ENCODE peak calls at places on chromosomes 4 and X, in seven cellular contexts. V is SK-N-SH, N is HCT116, H is HepG2, G is H1, U is K562, Y is GM12878. B is an unnamed sample.
A peak's percentile ranks its signal among the peaks of the same experiment; 100 is the strongest.

GRCh38 chr4:89939994-89940393 is 45.3 kb downstream of the MMRN1 start:
- DNase-seq in U (no peak), H (no peak), Y (no peak), N (no peak), V (no peak), G (no peak), B (no peak)

GRCh38 chrX:69158166-69159040 is 6.8 kb downstream of the PJA1 start:
- DNase-seq in H (peak; percentile 23), Y (no peak), G (no peak), N (no peak), V (peak; percentile 65), U (peak; percentile 34), B (peak; percentile 43)

GRCh38 chr4:17366496-17366895 is 145.4 kb downstream of the QDPR start:
- DNase-seq in Y (no peak), G (no peak), H (no peak), N (no peak), V (no peak), U (no peak), B (no peak)

GRCh38 chr4:171378323-171378722 is 434.9 kb upstream of the GALNTL6 start:
- DNase-seq in V (no peak), N (no peak), H (no peak), Y (no peak), G (no peak), U (no peak), B (no peak)

GRCh38 chr4:47505666-47506065 is 20.6 kb downstream of the ATP10D start:
- DNase-seq in G (no peak), N (no peak), Y (no peak), U (no peak), V (no peak), H (no peak), B (no peak)

GRCh38 chr4:16733509-16733908 is 164.9 kb downstream of the LDB2 start:
- DNase-seq in V (no peak), H (no peak), U (no peak), G (no peak), Y (no peak), N (no peak), B (no peak)

GRCh38 chrX:74325130-74326059 is 21.4 kb downstream of the ZCCHC13 start:
- DNase-seq in H (no peak), G (peak; percentile 57), Y (no peak), N (no peak), U (peak; percentile 41), V (peak; percentile 55), B (no peak)

GRCh38 chr4:145614235-145614615 is 5.0 kb upstream of the MMAA start:
- DNase-seq in N (no peak), Y (no peak), U (no peak), G (no peak), H (no peak), V (no peak), B (no peak)

GRCh38 chr4:120049732-120050494 is 16.7 kb downstream of the MAD2L1 start:
- DNase-seq in H (peak; percentile 62), N (peak; percentile 52), U (peak; percentile 67), G (peak; percentile 92), V (peak; percentile 56), Y (peak; percentile 64), B (peak; percentile 35)

GRCh38 chr4:40199999-40200880 is 3.4 kb downstream of the RHOH start:
- DNase-seq in H (no peak), U (no peak), Y (peak; percentile 93), G (no peak), N (no peak), V (no peak), B (no peak)

GRCh38 chr4:57109530-57109846 is 697 bp downstream of the IGFBP7 start:
- DNase-seq in U (no peak), G (no peak), N (no peak), Y (no peak), H (no peak), V (no peak), B (no peak)

GRCh38 chr4:79241846-79242245 is 84.0 kb downstream of the NAA11 start:
- DNase-seq in V (no peak), G (no peak), N (peak; percentile 2), Y (no peak), H (no peak), U (no peak), B (peak; percentile 42)

GRCh38 chr4:186902361-186902760 is 178.7 kb upstream of the FAT1 start:
- DNase-seq in H (no peak), N (no peak), U (no peak), G (no peak), V (no peak), Y (no peak), B (no peak)

GRCh38 chr4:81687470-81687869 is 215.8 kb upstream of the RASGEF1B start:
- DNase-seq in U (no peak), Y (no peak), H (no peak), V (no peak), G (no peak), N (no peak), B (no peak)

DNA sequence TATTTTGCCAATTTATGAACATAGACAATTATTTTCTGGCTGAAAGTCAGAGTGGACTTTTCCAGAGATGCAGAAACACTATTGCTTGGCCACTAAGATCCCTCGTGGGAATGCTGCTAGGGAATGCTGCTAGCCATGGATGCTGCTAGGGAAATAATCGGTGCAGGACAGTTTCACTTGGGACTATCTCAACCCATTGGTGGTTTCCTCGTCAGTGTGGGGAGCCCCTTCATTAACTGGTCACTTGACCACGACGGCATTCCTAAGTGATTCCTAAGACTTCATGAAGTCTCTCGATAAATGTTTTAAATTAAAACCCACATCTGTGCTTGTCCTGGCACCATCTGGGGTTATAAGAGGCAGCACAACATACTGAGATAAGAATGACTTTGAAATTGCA is 173.1 kb downstream of the SMIM20 start:
- DNase-seq in N (no peak), G (no peak), V (no peak), Y (no peak), H (no peak), U (no peak), B (no peak)
- TF ChIP-seq JUND in N (no peak), G (no peak), V (peak; percentile 1), Y (no peak), H (no peak), U (no peak), B (no peak)

GRCh38 chr4:1842993-1843448 is 12.9 kb downstream of the LETM1 start:
- DNase-seq in H (no peak), U (peak; percentile 8), G (no peak), V (no peak), N (no peak), Y (no peak), B (no peak)

GRCh38 chr4:1841201-1841885 is 14.6 kb downstream of the LETM1 start:
- DNase-seq in Y (no peak), G (no peak), U (no peak), H (no peak), N (no peak), V (no peak), B (no peak)

GRCh38 chr4:1841886-1842210 is 14.1 kb downstream of the LETM1 start:
- DNase-seq in G (no peak), Y (no peak), N (no peak), U (no peak), H (no peak), V (no peak), B (no peak)

GRCh38 chr4:1843852-1844251 is 12.1 kb downstream of the LETM1 start:
- DNase-seq in N (no peak), Y (no peak), U (peak; percentile 8), H (no peak), V (no peak), G (no peak), B (no peak)

DNA sequence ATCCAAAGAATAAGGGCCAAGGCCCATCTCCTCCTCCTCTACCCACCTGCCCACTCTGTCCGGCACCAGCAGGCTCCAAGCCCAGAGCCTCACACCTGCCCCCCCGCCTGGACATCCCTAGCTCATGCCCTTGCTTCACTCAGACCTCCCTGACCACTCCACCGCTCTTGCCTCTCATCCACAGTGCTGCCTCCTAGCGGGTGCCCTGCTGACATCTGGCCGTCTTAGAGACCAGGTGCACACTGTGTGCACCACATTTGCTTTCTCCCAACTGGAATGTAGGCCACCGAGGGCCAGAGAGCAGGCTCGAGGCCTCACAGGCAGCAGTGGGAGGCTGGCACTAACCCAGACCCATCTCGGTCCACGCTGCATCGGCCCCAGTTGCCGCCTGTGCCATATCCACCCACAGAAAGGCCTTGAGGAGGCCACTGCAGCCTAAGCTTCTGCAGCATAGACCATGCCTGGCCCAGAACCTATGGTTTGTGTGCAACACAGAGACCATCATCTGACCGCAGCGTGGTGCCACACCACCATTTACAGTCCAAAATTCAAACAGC is 13.5 kb downstream of the LETM1 start:
- DNase-seq in N (no peak), Y (no peak), U (peak; percentile 14), V (no peak), H (no peak), G (no peak), B (no peak)
- TF ChIP-seq JUND in N (no peak), Y (no peak), U (no peak), V (no peak), H (no peak), G (no peak), B (no peak)

GRCh38 chrX:1029494-1029893 is 183.0 kb downstream of the CRLF2 start:
- DNase-seq in V (no peak), H (no peak), N (no peak), U (no peak), Y (no peak), G (no peak), B (no peak)
- TF ChIP-seq JUND in V (no peak), H (no peak), N (no peak), U (no peak), Y (no peak), G (no peak), B (no peak)

DNA sequence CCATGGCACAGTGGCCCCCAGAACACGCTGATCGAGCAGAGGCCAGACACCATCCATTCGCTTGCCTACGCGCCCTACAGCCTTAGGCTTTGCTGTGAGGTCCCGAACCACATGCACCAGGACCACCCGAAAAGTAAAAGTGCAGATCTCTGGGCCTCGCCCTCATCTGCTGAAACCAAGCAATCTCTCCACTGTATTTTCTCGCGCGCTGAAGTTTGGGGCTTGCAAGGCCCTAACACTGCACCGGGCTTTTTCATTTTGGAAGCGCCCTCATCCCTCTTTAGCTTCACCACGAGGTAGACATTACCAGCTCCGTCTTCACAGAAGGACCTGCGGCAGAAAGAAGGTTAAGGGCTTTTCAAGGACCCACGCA is 21.2 kb downstream of the NKX3-2 start:
- DNase-seq in N (no peak), G (no peak), U (no peak), H (no peak), Y (no peak), V (no peak), B (no peak)
- TF ChIP-seq JUND in N (no peak), G (no peak), U (no peak), H (no peak), Y (no peak), V (no peak), B (no peak)

DNA sequence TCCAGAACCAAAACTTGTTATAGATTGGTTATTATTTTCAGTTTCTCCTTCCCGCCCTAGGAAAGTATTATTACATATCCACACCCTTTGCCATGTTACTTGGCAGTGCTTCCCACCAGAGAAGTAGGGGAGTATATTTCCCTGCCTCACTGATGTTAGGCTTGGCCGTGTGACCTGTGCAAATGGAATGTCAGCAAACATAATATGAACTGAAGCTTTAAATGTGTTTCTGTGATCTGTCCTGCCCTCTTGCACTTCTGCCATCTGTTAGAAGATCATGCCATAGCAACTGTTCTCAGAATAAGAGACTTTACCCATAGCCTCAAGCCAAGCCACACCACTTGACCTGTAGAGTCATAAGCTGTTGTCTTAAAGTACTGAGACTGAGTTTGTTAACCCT is 36.7 kb upstream of the NEUROG2 start:
- DNase-seq in U (no peak), Y (no peak), H (peak; percentile 17), V (no peak), N (peak; percentile 32), G (no peak), B (no peak)
- TF ChIP-seq JUND in U (no peak), Y (no peak), H (no peak), V (no peak), N (no peak), G (no peak), B (no peak)

B was measured in T47D.